ENCODE peak calls at places on chromosomes 12 and 14, in seven cellular contexts. Z, G, I, H, C, K and M are unnamed samples.

GRCh38 chr12:39405580-39405979 is 37.3 kb downstream of the KIF21A start:
- DNase-seq in Z (no peak), G (no peak), I (no peak), H (no peak), C (no peak), K (no peak), M (no peak)

GRCh38 chr14:103021817-103022668 is 35.3 kb downstream of the CDC42BPB start:
- DNase-seq in Z (peak; percentile 33), G (no peak), I (no peak), H (no peak), C (no peak), K (peak; percentile 31), M (no peak)

GRCh38 chr14:104770851-104771272 is 17.9 kb downstream of the SIVA1 start:
- DNase-seq in Z (no peak), G (no peak), I (no peak), H (no peak), C (no peak), K (no peak), M (no peak)

GRCh38 chr12:76318773-76319594 is 29.2 kb downstream of the BBS10 start:
- DNase-seq in Z (peak; percentile 31), G (no peak), I (no peak), H (no peak), C (no peak), K (no peak), M (no peak)

GRCh38 chr12:67155863-67156262 is 113.3 kb upstream of the CAND1 start:
- DNase-seq in Z (peak; percentile 45), G (no peak), I (no peak), H (no peak), C (no peak), K (no peak), M (no peak)

GRCh38 chr12:76688001-76688400 is 75.9 kb upstream of the ZDHHC17 start:
- DNase-seq in Z (no peak), G (no peak), I (no peak), H (no peak), C (no peak), K (peak; percentile 56), M (no peak)

GRCh38 chr12:53192531-53193021 is 11.9 kb upstream of the CSAD start:
- DNase-seq in Z (no peak), G (no peak), I (no peak), H (no peak), C (no peak), K (no peak), M (no peak)

GRCh38 chr12:6772331-6772695 is at the start of gene LAG3:
- DNase-seq in Z (no peak), G (no peak), I (no peak), H (no peak), C (no peak), K (no peak), M (no peak)

GRCh38 chr12:6667559-6668210 is 4.8 kb upstream of the ING4 start:
- DNase-seq in Z (no peak), G (peak; percentile 52), I (no peak), H (no peak), C (no peak), K (no peak), M (no peak)